ENCODE peak calls at places on chromosomes 1 and 21, in six cellular contexts. One of them, this sample, is unnamed. For H3K4me1 and H3K9me3, the result is how much of the 10 kb centered on the place peaks cover.

GRCh38 chr21:37237764-37238163 is 29.4 kb downstream of the VPS26C start:
- DNase-seq in kidney: no peak
- DNase-seq in heart right ventricle: no peak
- DNase-seq in stomach: no peak
- DNase-seq in psoas muscle: no peak
- DNase-seq in CD8-positive, alpha-beta memory T cell: no peak
- DNase-seq in this sample: no peak

GRCh38 chr1:15573477-15573876 is 11.4 kb downstream of the AGMAT start:
- DNase-seq in kidney: no peak
- DNase-seq in heart right ventricle: no peak
- DNase-seq in stomach: no peak
- DNase-seq in psoas muscle: no peak
- DNase-seq in CD8-positive, alpha-beta memory T cell: no peak
- DNase-seq in this sample: no peak

GRCh38 chr1:170721621-170722020 is 57.7 kb downstream of the PRRX1 start:
- DNase-seq in kidney: no peak
- DNase-seq in heart right ventricle: no peak
- DNase-seq in stomach: no peak
- DNase-seq in psoas muscle: no peak
- DNase-seq in CD8-positive, alpha-beta memory T cell: no peak
- DNase-seq in this sample: no peak

GRCh38 chr21:28899744-28900143 is 92.9 kb downstream of the LTN1 start:
- DNase-seq in kidney: no peak
- DNase-seq in heart right ventricle: no peak
- DNase-seq in stomach: no peak
- DNase-seq in psoas muscle: no peak
- DNase-seq in CD8-positive, alpha-beta memory T cell: no peak
- DNase-seq in this sample: no peak

GRCh38 chr1:29290414-29290980 is 54.2 kb downstream of the PTPRU start:
- DNase-seq in kidney: no peak
- DNase-seq in heart right ventricle: no peak
- DNase-seq in stomach: no peak
- DNase-seq in psoas muscle: no peak
- DNase-seq in CD8-positive, alpha-beta memory T cell: no peak
- DNase-seq in this sample: no peak

GRCh38 chr1:6087958-6088357 is 42.3 kb downstream of the KCNAB2 start:
- DNase-seq in kidney: no peak
- DNase-seq in heart right ventricle: no peak
- DNase-seq in stomach: no peak
- DNase-seq in psoas muscle: no peak
- DNase-seq in CD8-positive, alpha-beta memory T cell: no peak
- DNase-seq in this sample: no peak

GRCh38 chr1:79797487-79797886 is 791.0 kb upstream of the ADGRL4 start:
- DNase-seq in kidney: no peak
- DNase-seq in heart right ventricle: no peak
- DNase-seq in stomach: no peak
- DNase-seq in psoas muscle: no peak
- DNase-seq in CD8-positive, alpha-beta memory T cell: no peak
- DNase-seq in this sample: no peak

GRCh38 chr1:98502937-98503336 is 158.6 kb upstream of the SNX7 start:
- DNase-seq in kidney: no peak
- DNase-seq in heart right ventricle: no peak
- DNase-seq in stomach: no peak
- DNase-seq in psoas muscle: no peak
- DNase-seq in CD8-positive, alpha-beta memory T cell: no peak
- DNase-seq in this sample: no peak

GRCh38 chr1:63537940-63538339 is 14.6 kb downstream of the EFCAB7 start:
- DNase-seq in kidney: no peak
- DNase-seq in heart right ventricle: no peak
- DNase-seq in stomach: no peak
- DNase-seq in psoas muscle: no peak
- DNase-seq in CD8-positive, alpha-beta memory T cell: no peak
- DNase-seq in this sample: no peak

GRCh38 chr1:209455666-209456065 is 127.8 kb upstream of the CAMK1G start:
- DNase-seq in kidney: no peak
- DNase-seq in heart right ventricle: no peak
- DNase-seq in stomach: no peak
- DNase-seq in psoas muscle: no peak
- DNase-seq in CD8-positive, alpha-beta memory T cell: no peak
- DNase-seq in this sample: no peak

GRCh38 chr1:5962265-5963105 is 29.7 kb downstream of the NPHP4 start:
- DNase-seq in kidney: no peak
- DNase-seq in heart right ventricle: no peak
- DNase-seq in stomach: no peak
- DNase-seq in psoas muscle: no peak
- DNase-seq in CD8-positive, alpha-beta memory T cell: no peak
- DNase-seq in this sample: no peak

GRCh38 chr1:192485692-192486436 is 89.7 kb upstream of the RGS1 start:
- DNase-seq in kidney: peak
- DNase-seq in heart right ventricle: peak
- DNase-seq in stomach: peak
- DNase-seq in psoas muscle: peak
- DNase-seq in CD8-positive, alpha-beta memory T cell: no peak
- DNase-seq in this sample: peak

GRCh38 chr21:16473965-16474364 is 744.2 kb downstream of the USP25 start:
- DNase-seq in kidney: peak
- DNase-seq in heart right ventricle: peak
- DNase-seq in stomach: no peak
- DNase-seq in psoas muscle: no peak
- DNase-seq in CD8-positive, alpha-beta memory T cell: no peak
- DNase-seq in this sample: no peak

GRCh38 chr1:9590201-9590600 is 1.5 kb downstream of the TMEM201 start:
- DNase-seq in kidney: no peak
- DNase-seq in heart right ventricle: no peak
- DNase-seq in stomach: no peak
- DNase-seq in psoas muscle: no peak
- DNase-seq in CD8-positive, alpha-beta memory T cell: no peak
- DNase-seq in this sample: no peak

GRCh38 chr1:173038875-173039554 is 11.7 kb downstream of the TNFSF18 start:
- DNase-seq in kidney: no peak
- DNase-seq in heart right ventricle: no peak
- DNase-seq in stomach: no peak
- DNase-seq in psoas muscle: no peak
- DNase-seq in CD8-positive, alpha-beta memory T cell: no peak
- DNase-seq in this sample: no peak

GRCh38 chr1:19287436-19288185 is 959 bp downstream of the AKR7A3 start:
- DNase-seq in kidney: no peak
- DNase-seq in heart right ventricle: no peak
- DNase-seq in stomach: peak
- DNase-seq in psoas muscle: no peak
- DNase-seq in CD8-positive, alpha-beta memory T cell: no peak
- DNase-seq in this sample: no peak

GRCh38 chr1:68293122-68293521 is 60.8 kb upstream of the WLS start:
- DNase-seq in kidney: no peak
- DNase-seq in heart right ventricle: no peak
- DNase-seq in stomach: no peak
- DNase-seq in psoas muscle: no peak
- DNase-seq in CD8-positive, alpha-beta memory T cell: no peak
- DNase-seq in this sample: no peak

GRCh38 chr1:10617318-10617717 is 142.6 kb downstream of the PEX14 start:
- DNase-seq in kidney: no peak
- DNase-seq in heart right ventricle: no peak
- DNase-seq in stomach: no peak
- DNase-seq in psoas muscle: no peak
- DNase-seq in CD8-positive, alpha-beta memory T cell: no peak
- DNase-seq in this sample: no peak

GRCh38 chr1:12067900-12068821 is 5.1 kb downstream of the TNFRSF8 start:
- DNase-seq in kidney: no peak
- DNase-seq in heart right ventricle: no peak
- DNase-seq in stomach: no peak
- DNase-seq in psoas muscle: no peak
- DNase-seq in CD8-positive, alpha-beta memory T cell: peak
- DNase-seq in this sample: no peak

GRCh38 chr21:25801217-25802015 is 66.6 kb downstream of the GABPA start:
- DNase-seq in kidney: peak
- DNase-seq in heart right ventricle: peak
- DNase-seq in stomach: peak
- DNase-seq in psoas muscle: peak
- DNase-seq in CD8-positive, alpha-beta memory T cell: peak
- DNase-seq in this sample: peak

GRCh38 chr1:215526147-215526845 is 40.8 kb upstream of the KCTD3 start:
- DNase-seq in kidney: no peak
- DNase-seq in heart right ventricle: no peak
- DNase-seq in stomach: no peak
- DNase-seq in psoas muscle: no peak
- DNase-seq in CD8-positive, alpha-beta memory T cell: no peak
- DNase-seq in this sample: no peak

GRCh38 chr1:48187969-48188563 is 34.5 kb upstream of the SLC5A9 start:
- DNase-seq in kidney: no peak
- DNase-seq in heart right ventricle: no peak
- DNase-seq in stomach: no peak
- DNase-seq in psoas muscle: no peak
- DNase-seq in CD8-positive, alpha-beta memory T cell: no peak
- DNase-seq in this sample: no peak

GRCh38 chr1:225853441-225853840 is 28.7 kb downstream of the TMEM63A start:
- DNase-seq in kidney: no peak
- DNase-seq in heart right ventricle: no peak
- DNase-seq in stomach: no peak
- DNase-seq in psoas muscle: no peak
- DNase-seq in CD8-positive, alpha-beta memory T cell: no peak
- DNase-seq in this sample: no peak

GRCh38 chr1:230087034-230087721 is 20.1 kb downstream of the GALNT2 start:
- DNase-seq in kidney: no peak
- DNase-seq in heart right ventricle: no peak
- DNase-seq in stomach: no peak
- DNase-seq in psoas muscle: no peak
- DNase-seq in CD8-positive, alpha-beta memory T cell: no peak
- DNase-seq in this sample: no peak

GRCh38 chr1:230085178-230085515 is 18.1 kb downstream of the GALNT2 start:
- DNase-seq in kidney: no peak
- DNase-seq in heart right ventricle: no peak
- DNase-seq in stomach: no peak
- DNase-seq in psoas muscle: no peak
- DNase-seq in CD8-positive, alpha-beta memory T cell: no peak
- DNase-seq in this sample: no peak

GRCh38 chr1:230084408-230085177 is 17.6 kb downstream of the GALNT2 start:
- DNase-seq in kidney: no peak
- DNase-seq in heart right ventricle: peak
- DNase-seq in stomach: peak
- DNase-seq in psoas muscle: peak
- DNase-seq in CD8-positive, alpha-beta memory T cell: no peak
- DNase-seq in this sample: peak

GRCh38 chr1:230087722-230088115 is 20.7 kb downstream of the GALNT2 start:
- DNase-seq in kidney: no peak
- DNase-seq in heart right ventricle: no peak
- DNase-seq in stomach: no peak
- DNase-seq in psoas muscle: no peak
- DNase-seq in CD8-positive, alpha-beta memory T cell: no peak
- DNase-seq in this sample: no peak

DNA sequence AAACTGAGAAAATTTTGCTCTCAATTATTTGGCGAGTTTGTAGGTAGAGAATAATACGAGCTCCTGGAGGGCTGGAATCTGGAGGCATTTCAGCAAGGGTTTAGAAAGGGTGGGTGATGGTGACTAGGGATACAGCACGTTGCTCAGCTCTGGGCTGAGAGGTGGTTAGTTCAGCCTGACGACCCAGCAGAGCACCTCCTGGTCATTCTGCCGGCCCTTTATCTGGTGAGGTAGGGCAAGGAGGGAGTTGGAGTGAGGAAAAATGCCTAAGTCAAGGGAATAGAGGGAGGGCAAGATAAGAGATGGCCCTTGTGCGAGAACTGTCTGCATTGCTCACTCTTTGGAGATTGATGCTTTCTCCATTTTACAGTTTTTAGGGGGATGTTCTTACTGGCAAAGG is 19.1 kb downstream of the GALNT2 start:
- DNase-seq in kidney: no peak
- DNase-seq in heart right ventricle: no peak
- DNase-seq in stomach: no peak
- DNase-seq in psoas muscle: no peak
- DNase-seq in CD8-positive, alpha-beta memory T cell: no peak
- DNase-seq in this sample: no peak
- H3K4me1 ChIP-seq in kidney: under half
- H3K4me1 ChIP-seq in heart right ventricle: under half
- H3K4me1 ChIP-seq in stomach: under half
- H3K4me1 ChIP-seq in psoas muscle: half or more
- H3K4me1 ChIP-seq in CD8-positive, alpha-beta memory T cell: under half
- H3K4me1 ChIP-seq in this sample: under half

DNA sequence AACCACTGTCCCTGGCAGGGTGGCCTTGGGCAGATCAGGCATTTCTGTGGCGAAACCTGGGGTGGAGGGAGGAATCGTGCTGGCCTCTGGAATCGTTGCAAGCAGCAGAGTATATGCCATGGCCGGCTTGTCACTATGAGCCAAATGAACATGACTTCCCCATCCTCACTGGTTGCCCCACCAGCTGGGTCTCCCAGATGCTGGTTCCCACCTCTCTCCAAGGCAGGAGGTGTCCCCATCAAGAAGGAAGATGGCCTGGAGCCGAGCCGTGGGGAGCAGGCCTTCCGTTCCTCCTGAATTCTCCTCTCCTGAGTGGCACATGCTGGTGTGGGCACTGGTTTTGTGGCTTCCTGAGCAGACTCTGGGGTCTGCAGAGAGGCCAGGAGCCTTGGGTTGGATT is 60.2 kb upstream of the ACTRT2 start:
- DNase-seq in kidney: no peak
- DNase-seq in heart right ventricle: no peak
- DNase-seq in stomach: no peak
- DNase-seq in psoas muscle: no peak
- DNase-seq in CD8-positive, alpha-beta memory T cell: no peak
- DNase-seq in this sample: no peak
- H3K9me3 ChIP-seq in kidney: under half
- H3K9me3 ChIP-seq in heart right ventricle: under half
- H3K9me3 ChIP-seq in stomach: under half
- H3K9me3 ChIP-seq in psoas muscle: under half
- H3K9me3 ChIP-seq in CD8-positive, alpha-beta memory T cell: under half
- H3K9me3 ChIP-seq in this sample: under half

GRCh38 chr1:228207851-228208821 is at the start of gene OBSCN:
- DNase-seq in kidney: peak
- DNase-seq in heart right ventricle: peak
- DNase-seq in stomach: no peak
- DNase-seq in psoas muscle: peak
- DNase-seq in CD8-positive, alpha-beta memory T cell: no peak
- DNase-seq in this sample: peak
- H3K27ac ChIP-seq in kidney: no peak
- H3K27ac ChIP-seq in heart right ventricle: peak
- H3K27ac ChIP-seq in stomach: no peak
- H3K27ac ChIP-seq in psoas muscle: peak
- H3K27ac ChIP-seq in CD8-positive, alpha-beta memory T cell: no peak
- H3K27ac ChIP-seq in this sample: peak

GRCh38 chr21:45111703-45112102 is 37.3 kb downstream of the ADARB1 start:
- DNase-seq in kidney: no peak
- DNase-seq in heart right ventricle: no peak
- DNase-seq in stomach: no peak
- DNase-seq in psoas muscle: no peak
- DNase-seq in CD8-positive, alpha-beta memory T cell: no peak
- DNase-seq in this sample: no peak

GRCh38 chr21:45108034-45108790 is 33.8 kb downstream of the ADARB1 start:
- DNase-seq in kidney: no peak
- DNase-seq in heart right ventricle: no peak
- DNase-seq in stomach: no peak
- DNase-seq in psoas muscle: no peak
- DNase-seq in CD8-positive, alpha-beta memory T cell: no peak
- DNase-seq in this sample: no peak

GRCh38 chr21:45108808-45109800 is 34.7 kb downstream of the ADARB1 start:
- DNase-seq in kidney: no peak
- DNase-seq in heart right ventricle: no peak
- DNase-seq in stomach: no peak
- DNase-seq in psoas muscle: no peak
- DNase-seq in CD8-positive, alpha-beta memory T cell: no peak
- DNase-seq in this sample: no peak

GRCh38 chr21:45110873-45111624 is 36.7 kb downstream of the ADARB1 start:
- DNase-seq in kidney: no peak
- DNase-seq in heart right ventricle: no peak
- DNase-seq in stomach: no peak
- DNase-seq in psoas muscle: no peak
- DNase-seq in CD8-positive, alpha-beta memory T cell: no peak
- DNase-seq in this sample: no peak

GRCh38 chr21:45109831-45110492 is 35.6 kb downstream of the ADARB1 start:
- DNase-seq in kidney: no peak
- DNase-seq in heart right ventricle: no peak
- DNase-seq in stomach: no peak
- DNase-seq in psoas muscle: no peak
- DNase-seq in CD8-positive, alpha-beta memory T cell: no peak
- DNase-seq in this sample: no peak
- H3K4me1 ChIP-seq in kidney: under half
- H3K4me1 ChIP-seq in heart right ventricle: half or more
- H3K4me1 ChIP-seq in stomach: under half
- H3K4me1 ChIP-seq in psoas muscle: under half
- H3K4me1 ChIP-seq in CD8-positive, alpha-beta memory T cell: under half
- H3K4me1 ChIP-seq in this sample: half or more

This sample was measured in right atrium auricular region.